ENCODE peak calls at places on chromosomes 12 and 14, in nine cellular contexts. F is IMR-90; C is stimulated activated CD8-positive, alpha-beta memory T cell treated with anti-CD3 and anti-CD28 coated beads, Interleukin-4, amount 100 ng/mL, for 4 hours; Q is GM04504; M is cardiac muscle cell; D is EL; O is Daoy; H is HEK293T; G is putamen. L is an unnamed sample.

GRCh38 chr12:107159384-107159900 is 66.1 kb upstream of the CRY1 start:
- DNase-seq in H (no peak), D (no peak), M (no peak), Q (no peak), G (no peak), O (no peak), C (no peak), F (no peak), L (no peak)

GRCh38 chr14:66993512-66993911 is 195.7 kb upstream of the GARIN2 start:
- DNase-seq in G (no peak), H (no peak), O (no peak), D (no peak), F (no peak), Q (no peak), C (no peak), M (no peak), L (no peak)

GRCh38 chr12:12020762-12021161 is 50.0 kb upstream of the BCL2L14 start:
- DNase-seq in H (no peak), F (no peak), M (no peak), G (no peak), C (no peak), O (no peak), Q (no peak), D (no peak), L (no peak)

GRCh38 chr12:23221066-23221465 is 596.1 kb downstream of the ETNK1 start:
- DNase-seq in C (no peak), G (no peak), Q (no peak), F (no peak), D (no peak), O (no peak), H (peak), M (no peak), L (no peak)

GRCh38 chr12:46383654-46384450 is 11.3 kb upstream of the SLC38A2 start:
- DNase-seq in M (peak), G (peak), O (peak), C (peak), H (peak), F (peak), D (peak), Q (peak), L (peak)

GRCh38 chr12:116867523-116867922 is 13.7 kb downstream of the HRK start:
- DNase-seq in C (no peak), O (no peak), D (no peak), F (no peak), M (no peak), Q (no peak), G (no peak), H (no peak), L (no peak)

GRCh38 chr12:104526320-104526719 is 69.6 kb downstream of the CHST11 start:
- DNase-seq in G (no peak), Q (no peak), C (no peak), D (no peak), O (no peak), H (peak), F (no peak), M (peak), L (no peak)

GRCh38 chr12:45732250-45732649 is 2.7 kb downstream of the ARID2 start:
- DNase-seq in Q (no peak), D (peak), O (no peak), C (no peak), H (no peak), M (no peak), G (no peak), F (peak), L (no peak)

GRCh38 chr14:61813101-61813596 is 50.9 kb downstream of the SNAPC1 start:
- DNase-seq in D (no peak), Q (no peak), M (no peak), G (no peak), H (no peak), O (no peak), C (no peak), F (no peak), L (no peak)

GRCh38 chr14:99737451-99737951 is 53.4 kb downstream of the CYP46A1 start:
- DNase-seq in O (peak), D (no peak), C (no peak), H (no peak), M (peak), Q (no peak), F (no peak), G (no peak), L (no peak)

GRCh38 chr14:90274808-90275454 is 18.6 kb downstream of the PSMC1 start:
- DNase-seq in H (no peak), Q (no peak), M (no peak), F (peak), C (no peak), D (peak), G (no peak), O (peak), L (no peak)

GRCh38 chr14:67359319-67359774 is 257 bp downstream of the ATP6V1D start:
- DNase-seq in F (peak), D (peak), Q (peak), O (peak), G (no peak), H (peak), C (no peak), M (peak), L (no peak)

GRCh38 chr12:21265932-21266331 is 68.8 kb downstream of the SLCO1A2 start:
- DNase-seq in H (no peak), O (no peak), G (no peak), M (no peak), C (no peak), F (no peak), D (no peak), Q (no peak), L (no peak)

GRCh38 chr14:92644601-92645515 is 103.6 kb downstream of the LGMN start:
- DNase-seq in M (no peak), D (no peak), G (no peak), O (no peak), C (no peak), F (no peak), Q (no peak), H (no peak), L (no peak)

GRCh38 chr12:71589478-71589881 is 74.2 kb downstream of the ZFC3H1 start:
- DNase-seq in O (peak), Q (no peak), G (no peak), C (no peak), M (no peak), F (peak), D (no peak), H (no peak), L (peak)

GRCh38 chr12:114757926-114758325 is 74.0 kb upstream of the TBX3 start:
- DNase-seq in Q (no peak), G (no peak), M (no peak), F (no peak), D (no peak), H (no peak), C (no peak), O (no peak), L (no peak)

GRCh38 chr12:49346659-49347306 is at the start of gene DNAJC22:
- DNase-seq in Q (no peak), F (no peak), D (no peak), G (no peak), H (peak), O (peak), C (no peak), M (peak), L (no peak)

GRCh38 chr12:32666018-32666417 is 13.1 kb upstream of the DNM1L start:
- DNase-seq in H (no peak), D (no peak), F (no peak), M (no peak), O (no peak), Q (no peak), C (no peak), G (no peak), L (no peak)

GRCh38 chr14:56422703-56423213 is 156.8 kb upstream of the TMEM260 start:
- DNase-seq in D (peak), G (peak), Q (peak), O (peak), H (peak), F (peak), M (peak), C (no peak), L (peak)

GRCh38 chr12:77228376-77228775 is 163.0 kb upstream of the E2F7 start:
- DNase-seq in M (no peak), F (no peak), H (no peak), D (no peak), Q (no peak), G (no peak), C (no peak), O (no peak), L (no peak)

GRCh38 chr12:85603556-85603955 is 232.7 kb downstream of the RASSF9 start:
- DNase-seq in F (no peak), H (no peak), M (no peak), D (no peak), G (no peak), C (no peak), O (no peak), Q (no peak), L (no peak)

GRCh38 chr12:51593539-51593938 is 2.5 kb downstream of the SCN8A start:
- DNase-seq in F (peak), Q (peak), D (peak), O (peak), G (no peak), M (peak), C (no peak), H (peak), L (peak)

GRCh38 chr14:91614187-91614586 is 104.1 kb upstream of the PPP4R3A start:
- DNase-seq in H (no peak), M (no peak), O (peak), D (no peak), G (no peak), C (no peak), Q (no peak), F (peak), L (no peak)

GRCh38 chr14:51914310-51914709 is 53.9 kb downstream of the GNG2 start:
- DNase-seq in F (no peak), Q (no peak), M (no peak), G (no peak), C (no peak), H (no peak), D (no peak), O (no peak), L (no peak)

GRCh38 chr14:36805116-36805515 is 143.5 kb downstream of the PAX9 start:
- DNase-seq in O (peak), M (peak), H (no peak), D (no peak), C (no peak), Q (no peak), F (no peak), G (no peak), L (no peak)

GRCh38 chr12:93347054-93347786 is 30.5 kb upstream of the NUDT4 start:
- DNase-seq in M (no peak), Q (no peak), O (no peak), G (no peak), D (no peak), F (no peak), C (no peak), H (no peak), L (no peak)

GRCh38 chr12:122079532-122080081 is 1.1 kb downstream of the MLXIP start:
- DNase-seq in D (peak), Q (no peak), M (no peak), O (peak), H (no peak), C (no peak), F (no peak), G (no peak), L (no peak)

GRCh38 chr12:107374136-107374535 is 280.8 kb upstream of the CRY1 start:
- DNase-seq in D (no peak), O (no peak), F (no peak), C (no peak), H (no peak), M (no peak), Q (no peak), G (no peak), L (no peak)

GRCh38 chr12:26854028-26854387 is 21.0 kb upstream of the ITPR2 start:
- DNase-seq in G (no peak), Q (no peak), O (no peak), D (no peak), F (no peak), M (no peak), C (no peak), H (no peak), L (no peak)

L was measured in AG09309.